ENCODE peak calls at places on chromosomes 16 and 17, in six cellular contexts. X, R, W, H, V and O are unnamed samples.

GRCh38 chr16:57388359-57389086 is 16.0 kb upstream of the CCL17 start:
- DNase-seq in X (no peak), R (no peak), W (no peak), H (no peak), V (no peak), O (no peak)

GRCh38 chr16:734208-734980 is 6.4 kb downstream of the CIAO3 start:
- DNase-seq in X (no peak), R (no peak), W (no peak), H (no peak), V (no peak), O (no peak)

GRCh38 chr16:69848635-69849545 is 86.8 kb downstream of the WWP2 start:
- DNase-seq in X (peak), R (peak), W (no peak), H (peak), V (peak), O (peak)

GRCh38 chr16:54066451-54067056 is 220.0 kb downstream of the IRX3 start:
- DNase-seq in X (no peak), R (no peak), W (no peak), H (no peak), V (no peak), O (no peak)

GRCh38 chr17:32915108-32915700 is 12.7 kb upstream of the TMEM98 start:
- DNase-seq in X (no peak), R (no peak), W (no peak), H (no peak), V (no peak), O (no peak)

GRCh38 chr16:58744497-58744896 is 10.4 kb upstream of the GOT2 start:
- DNase-seq in X (no peak), R (no peak), W (no peak), H (no peak), V (no peak), O (no peak)

GRCh38 chr16:10895053-10895946 is 18.3 kb downstream of the CIITA start:
- DNase-seq in X (no peak), R (no peak), W (no peak), H (no peak), V (no peak), O (peak)

GRCh38 chr17:496761-497586 is 144.4 kb upstream of the RPH3AL start:
- DNase-seq in X (no peak), R (no peak), W (peak), H (no peak), V (no peak), O (no peak)

GRCh38 chr17:82320956-82321927 is 3.8 kb upstream of the CD7 start:
- DNase-seq in X (no peak), R (peak), W (peak), H (no peak), V (no peak), O (no peak)

GRCh38 chr16:85205747-85206471 is 93.6 kb upstream of the CIBAR2 start:
- DNase-seq in X (peak), R (peak), W (no peak), H (no peak), V (no peak), O (peak)

GRCh38 chr16:47057631-47057996 is 84.1 kb upstream of the DNAJA2 start:
- DNase-seq in X (no peak), R (no peak), W (no peak), H (no peak), V (no peak), O (no peak)

GRCh38 chr16:29665294-29666077 is 2.4 kb downstream of the SPN start:
- DNase-seq in X (no peak), R (no peak), W (no peak), H (no peak), V (no peak), O (no peak)

GRCh38 chr16:86292171-86292775 is 218.1 kb upstream of the FOXF1 start:
- DNase-seq in X (no peak), R (no peak), W (no peak), H (no peak), V (no peak), O (no peak)

GRCh38 chr17:57553525-57553924 is 191.6 kb downstream of the CCDC182 start:
- DNase-seq in X (no peak), R (no peak), W (no peak), H (peak), V (no peak), O (no peak)

GRCh38 chr17:28553000-28553505 is 629 bp upstream of the UNC119 start:
- DNase-seq in X (no peak), R (no peak), W (no peak), H (no peak), V (no peak), O (no peak)

GRCh38 chr17:76726231-76726765 is at the start of gene JMJD6:
- DNase-seq in X (peak), R (peak), W (peak), H (peak), V (peak), O (peak)

GRCh38 chr16:1167276-1168107 is 14.6 kb downstream of the CACNA1H start:
- DNase-seq in X (peak), R (no peak), W (no peak), H (no peak), V (no peak), O (no peak)

GRCh38 chr17:45320931-45321461 is 4.2 kb upstream of the MAP3K14 start:
- DNase-seq in X (no peak), R (no peak), W (no peak), H (peak), V (no peak), O (peak)

GRCh38 chr16:84308120-84308519 is 13.4 kb downstream of the WFDC1 start:
- DNase-seq in X (peak), R (peak), W (peak), H (no peak), V (no peak), O (peak)

GRCh38 chr17:32302860-32303649 is 37.4 kb downstream of the RHBDL3 start:
- DNase-seq in X (peak), R (no peak), W (no peak), H (no peak), V (no peak), O (no peak)

GRCh38 chr16:57178793-57179212 is 7.0 kb downstream of the PSME3IP1 start:
- DNase-seq in X (no peak), R (no peak), W (no peak), H (no peak), V (no peak), O (no peak)

GRCh38 chr16:74760007-74760767 is 14.4 kb downstream of the FA2H start:
- DNase-seq in X (no peak), R (no peak), W (no peak), H (peak), V (no peak), O (no peak)

DNA sequence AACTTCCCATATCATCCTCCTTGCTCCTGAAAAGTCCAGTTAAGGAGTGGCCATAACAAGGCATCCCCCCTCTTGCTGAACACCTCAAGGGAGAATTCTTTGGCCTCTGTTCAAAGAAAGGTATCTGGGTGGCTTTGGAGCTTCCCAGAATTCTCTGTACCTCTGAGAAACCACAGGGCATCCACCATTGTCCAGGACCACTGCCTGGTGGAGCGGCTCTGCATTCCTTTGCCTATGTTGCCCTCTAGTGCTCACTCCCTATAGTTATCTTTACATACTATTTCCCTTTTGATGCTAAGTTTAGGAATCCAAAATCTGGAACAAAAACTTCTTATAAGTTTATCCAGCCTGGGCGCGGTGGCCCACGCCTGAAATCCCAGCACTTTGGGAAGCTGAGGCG is 30.3 kb downstream of the CHD9NB start:
- DNase-seq in X (peak), R (no peak), W (peak), H (no peak), V (no peak), O (peak)
- TF ChIP-seq CTCF in X (peak), R (peak), W (peak), H (peak), V (no peak), O (peak)

GRCh38 chr17:81257533-81257932 is 18.4 kb downstream of the NDUFAF8 start:
- DNase-seq in X (no peak), R (no peak), W (no peak), H (no peak), V (no peak), O (no peak)

GRCh38 chr17:81252336-81253329 is 13.5 kb downstream of the NDUFAF8 start:
- DNase-seq in X (no peak), R (no peak), W (no peak), H (no peak), V (no peak), O (no peak)

GRCh38 chr17:81256616-81257015 is 17.5 kb downstream of the NDUFAF8 start:
- DNase-seq in X (no peak), R (no peak), W (no peak), H (peak), V (no peak), O (no peak)

GRCh38 chr17:81253358-81254131 is 14.4 kb downstream of the NDUFAF8 start:
- DNase-seq in X (peak), R (peak), W (peak), H (no peak), V (peak), O (peak)

DNA sequence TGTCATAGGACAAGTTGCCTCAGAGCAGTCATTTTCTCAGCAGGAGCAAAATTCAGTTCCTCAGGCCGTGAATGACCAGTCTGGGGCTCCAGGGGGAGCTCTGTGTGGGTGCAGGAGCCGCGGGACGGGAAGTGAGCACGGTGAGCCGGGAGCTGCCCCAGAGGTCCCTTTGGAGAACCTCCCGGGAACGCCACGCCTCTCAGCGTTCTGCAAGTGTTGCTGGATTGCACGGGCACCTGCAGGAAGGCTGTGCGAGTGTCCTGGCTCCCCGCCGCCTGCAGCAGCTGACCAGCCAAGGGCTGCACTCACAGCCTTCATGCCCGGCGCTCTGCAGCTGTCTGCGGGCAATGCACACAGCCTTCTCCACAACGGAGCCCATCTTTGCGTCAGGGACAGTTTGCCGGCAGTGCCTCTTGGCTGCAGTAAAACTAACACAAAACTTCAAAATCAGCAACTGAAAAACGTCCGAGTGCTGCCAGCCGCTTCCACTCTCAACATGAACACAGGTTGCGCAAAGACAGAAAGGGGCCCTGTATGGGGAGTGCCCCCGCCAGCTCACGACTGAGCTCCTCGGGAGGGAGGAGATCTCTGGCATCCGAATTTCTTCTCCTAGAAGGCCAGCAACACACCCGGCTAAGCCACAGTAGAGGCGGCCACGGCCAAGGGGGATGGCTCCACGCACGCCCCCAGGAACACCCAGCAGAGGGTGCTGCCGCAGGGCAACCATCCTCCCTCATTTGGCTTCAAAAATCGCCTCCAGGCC is 16.0 kb downstream of the NDUFAF8 start:
- DNase-seq in X (peak), R (peak), W (no peak), H (peak), V (no peak), O (peak)
- TF ChIP-seq CTCF in X (peak), R (peak), W (peak), H (peak), V (no peak), O (peak)

DNA sequence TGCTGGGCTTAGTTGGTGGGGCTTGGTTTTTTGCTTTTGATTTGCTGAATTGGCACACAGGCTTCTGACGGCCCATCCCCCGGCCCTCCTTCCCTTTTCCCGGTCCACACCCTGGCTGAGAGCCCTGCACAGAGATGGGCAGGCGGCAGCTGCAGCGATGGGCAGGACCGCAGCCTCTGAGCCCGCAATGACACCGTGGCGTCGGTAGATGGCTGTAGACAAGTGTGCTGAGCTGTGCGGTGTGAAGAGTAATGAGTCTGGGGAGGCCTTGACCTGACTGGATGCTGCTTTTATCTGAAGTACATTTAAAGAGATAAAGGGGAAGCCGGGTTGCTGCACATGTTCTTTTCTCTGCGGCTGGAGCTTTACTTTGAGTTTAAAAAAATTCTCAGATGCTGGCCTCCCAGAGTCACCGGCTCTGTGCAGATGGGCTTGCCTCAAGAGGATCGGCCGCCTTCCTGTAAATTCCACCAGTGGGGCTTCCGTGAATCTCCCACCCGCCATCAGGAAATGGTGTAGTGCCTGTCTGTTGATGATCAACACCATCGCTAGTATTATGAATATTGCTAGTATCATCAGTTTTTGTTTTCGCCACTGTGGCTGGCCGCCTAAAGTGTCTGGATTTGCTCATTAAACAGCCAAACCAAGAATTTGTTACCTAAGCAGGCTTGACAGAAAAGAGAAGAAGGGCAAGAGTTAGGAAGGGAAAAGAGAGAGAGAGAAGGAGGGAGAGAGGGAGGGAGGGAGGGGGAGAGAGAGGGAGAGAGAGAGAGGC is 245.6 kb upstream of the RBFOX1 start:
- DNase-seq in X (no peak), R (no peak), W (no peak), H (no peak), V (no peak), O (peak)
- TF ChIP-seq CTCF in X (no peak), R (no peak), W (no peak), H (peak), V (no peak), O (peak)

DNA sequence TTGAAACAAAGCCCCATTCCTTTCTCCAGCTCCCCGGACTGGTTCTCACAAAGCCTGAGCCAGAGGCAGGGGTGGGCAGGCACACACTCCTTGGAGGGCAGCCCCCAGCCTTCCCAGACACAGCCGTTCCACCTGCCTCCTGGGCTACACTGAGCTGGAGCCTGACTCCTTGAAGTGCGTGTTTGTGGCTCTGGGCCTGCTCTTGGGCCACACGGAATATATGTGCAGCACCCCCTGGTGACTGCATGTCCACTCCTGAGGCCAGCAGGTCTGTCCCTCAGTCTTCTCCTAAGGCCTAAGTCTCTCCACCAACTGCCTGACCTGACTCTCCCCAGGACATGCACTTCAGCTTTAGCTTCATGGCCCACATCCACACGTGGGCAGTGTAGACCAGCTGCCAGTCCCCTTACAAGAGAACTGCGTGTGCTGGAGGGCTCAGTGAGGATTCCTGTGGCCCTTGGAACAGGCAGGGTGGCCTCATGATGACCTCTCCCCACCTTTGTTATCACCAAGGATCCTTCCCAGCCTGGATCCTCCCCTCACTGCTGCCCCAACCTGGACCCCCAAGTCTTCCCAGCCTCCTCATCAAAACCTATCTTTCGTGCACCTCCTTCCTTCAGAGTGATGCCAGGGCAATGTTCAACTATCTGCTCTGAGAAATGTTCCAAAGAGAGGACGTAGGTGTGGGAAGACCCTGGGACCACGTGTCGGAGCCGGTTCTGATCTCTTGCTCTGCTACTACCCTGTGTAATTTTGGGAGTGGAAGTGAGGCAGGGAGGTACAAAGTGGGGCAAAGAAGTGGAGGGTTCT is 12.4 kb upstream of the SLC6A2 start:
- DNase-seq in X (no peak), R (no peak), W (no peak), H (no peak), V (no peak), O (no peak)
- TF ChIP-seq CTCF in X (no peak), R (no peak), W (no peak), H (peak), V (no peak), O (no peak)

GRCh38 chr16:65975049-65975708 is 391.3 kb upstream of the CDH5 start:
- DNase-seq in X (no peak), R (no peak), W (no peak), H (peak), V (no peak), O (no peak)
- TF ChIP-seq CTCF in X (no peak), R (no peak), W (no peak), H (no peak), V (no peak), O (no peak)

DNA sequence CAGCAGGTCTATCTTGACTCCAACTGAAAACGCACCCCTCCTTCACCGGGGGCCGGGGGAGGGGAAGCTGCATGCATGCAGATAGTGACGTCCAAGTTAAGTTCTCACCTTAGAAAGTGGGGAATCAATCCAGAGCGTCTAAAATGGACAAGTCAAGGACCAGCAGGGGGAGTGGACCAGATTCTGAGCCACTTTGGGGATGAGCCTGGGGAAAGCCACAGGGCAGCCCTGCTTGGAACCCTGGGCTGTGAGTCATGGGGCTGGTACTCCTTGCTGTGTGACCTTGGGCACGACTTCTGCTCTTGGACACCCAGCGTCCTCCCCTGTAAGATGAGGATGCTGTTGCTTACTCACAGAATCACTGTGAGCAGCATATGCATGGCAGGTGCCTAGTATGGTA is 9.1 kb downstream of the TNFRSF13B start:
- DNase-seq in X (no peak), R (no peak), W (no peak), H (no peak), V (no peak), O (no peak)
- TF ChIP-seq CTCF in X (no peak), R (no peak), W (no peak), H (no peak), V (no peak), O (no peak)